ENCODE peak calls at places on chromosomes 16 and 17, in ten cellular contexts. V is uterus; Z is OCI-LY7; M is astrocyte of the cerebellum; F is choroid plexus epithelial cell; H is Peyer's patch; K is CD4-positive, alpha-beta T cell; U is neural crest cell; X is neural progenitor cell; D is AG04449. I is an unnamed sample.

GRCh38 chr16:83933885-83934683 is 19.0 kb upstream of the OSGIN1 start:
- DNase-seq in K (no peak), F (no peak), D (peak), X (no peak), V (no peak), Z (no peak), M (no peak), H (no peak), U (no peak), I (no peak)

GRCh38 chr17:69967910-69968411 is 107.1 kb upstream of the KCNJ16 start:
- DNase-seq in Z (no peak), F (peak), X (no peak), D (peak), K (no peak), H (no peak), V (no peak), M (peak), U (no peak), I (no peak)

GRCh38 chr16:12006637-12007036 is 30.1 kb downstream of the SNX29 start:
- DNase-seq in K (no peak), U (no peak), H (no peak), M (no peak), X (no peak), F (no peak), D (no peak), Z (no peak), V (no peak), I (no peak)

GRCh38 chr17:40862985-40863733 is 3.9 kb downstream of the KRT12 start:
- DNase-seq in H (no peak), U (peak), M (no peak), K (no peak), X (peak), D (no peak), V (no peak), F (peak), Z (peak), I (no peak)

GRCh38 chr17:39225974-39226683 is 384 bp upstream of the STAC2 start:
- DNase-seq in U (peak), Z (peak), F (peak), M (no peak), X (peak), H (no peak), K (peak), D (no peak), V (peak), I (no peak)

GRCh38 chr16:84957792-84958191 is 53.5 kb downstream of the ZDHHC7 start:
- DNase-seq in Z (no peak), D (no peak), H (no peak), U (no peak), K (no peak), V (no peak), X (no peak), F (no peak), M (no peak), I (no peak)

GRCh38 chr16:2019500-2019899 is at the start of gene NPW:
- DNase-seq in Z (peak), H (no peak), V (no peak), F (no peak), K (no peak), D (no peak), M (no peak), X (peak), U (no peak), I (no peak)

GRCh38 chr16:66717112-66717675 is 20.7 kb upstream of the CMTM4 start:
- DNase-seq in Z (peak), X (peak), H (peak), V (no peak), D (peak), U (peak), K (no peak), M (peak), F (peak), I (no peak)

GRCh38 chr17:47852113-47852949 is 1.4 kb upstream of the SP6 start:
- DNase-seq in Z (no peak), V (no peak), H (no peak), X (no peak), U (no peak), F (peak), K (no peak), D (no peak), M (no peak), I (no peak)

GRCh38 chr16:70579648-70580630 is 56.3 kb downstream of the SF3B3 start:
- DNase-seq in U (no peak), X (no peak), K (no peak), D (no peak), H (peak), V (peak), F (no peak), Z (no peak), M (no peak), I (no peak)

GRCh38 chr16:89922477-89922883 is 662 bp upstream of the TUBB3 start:
- DNase-seq in D (peak), V (peak), F (peak), X (peak), U (peak), H (peak), M (no peak), K (peak), Z (peak), I (no peak)

GRCh38 chr16:66458292-66458691 is 31.2 kb downstream of the BEAN1 start:
- DNase-seq in V (no peak), M (no peak), U (no peak), F (no peak), Z (no peak), D (no peak), K (no peak), X (no peak), H (no peak), I (no peak)

GRCh38 chr16:85329999-85330693 is 217.9 kb upstream of the CIBAR2 start:
- DNase-seq in M (no peak), D (no peak), K (no peak), V (no peak), U (no peak), F (no peak), X (peak), H (no peak), Z (peak), I (no peak)

GRCh38 chr17:65902165-65902564 is 289.8 kb downstream of the CEP112 start:
- DNase-seq in Z (no peak), F (no peak), H (no peak), V (no peak), X (no peak), U (no peak), M (no peak), K (no peak), D (no peak), I (no peak)

GRCh38 chr16:49855280-49855821 is 561 bp downstream of the ZNF423 start:
- DNase-seq in Z (peak), H (peak), K (peak), F (peak), M (peak), V (peak), D (no peak), U (peak), X (peak), I (peak)

GRCh38 chr17:6067060-6067459 is 3.1 kb upstream of the WSCD1 start:
- DNase-seq in X (no peak), Z (no peak), K (no peak), H (no peak), V (no peak), D (no peak), F (no peak), M (no peak), U (no peak), I (no peak)

GRCh38 chr16:84306564-84306963 is 11.9 kb downstream of the WFDC1 start:
- DNase-seq in Z (no peak), X (no peak), K (no peak), H (no peak), V (no peak), M (no peak), D (no peak), F (no peak), U (no peak), I (no peak)

GRCh38 chr17:5540321-5540720 is 44.0 kb downstream of the NLRP1 start:
- DNase-seq in V (no peak), Z (no peak), D (no peak), X (no peak), F (no peak), K (no peak), U (no peak), H (no peak), M (no peak), I (no peak)

GRCh38 chr16:35909351-35909954 is 2450.0 kb downstream of the TP53TG3F start:
- DNase-seq in H (no peak), Z (no peak), M (no peak), V (no peak), D (no peak), K (no peak), U (no peak), F (no peak), X (no peak), I (no peak)

GRCh38 chr17:81393684-81394376 is 1.4 kb upstream of the BAHCC1 start:
- DNase-seq in F (peak), X (peak), V (peak), U (peak), H (peak), M (peak), K (no peak), Z (peak), D (peak), I (peak)

GRCh38 chr16:81175325-81175891 is 63.1 kb upstream of the BCO1 start:
- DNase-seq in Z (no peak), H (no peak), M (peak), X (no peak), V (no peak), K (no peak), D (peak), U (no peak), F (peak), I (no peak)

GRCh38 chr17:45241315-45242011 is 19.8 kb downstream of the FMNL1 start:
- DNase-seq in Z (no peak), F (no peak), U (no peak), H (peak), K (no peak), X (peak), M (no peak), V (no peak), D (no peak), I (no peak)

GRCh38 chr17:62827722-62828498 is 19.8 kb upstream of the MARCHF10 start:
- DNase-seq in D (no peak), U (no peak), H (no peak), V (no peak), K (no peak), X (peak), M (no peak), F (peak), Z (no peak), I (no peak)

GRCh38 chr17:45910667-45911066 is 16.3 kb downstream of the MAPT start:
- DNase-seq in K (no peak), U (no peak), M (no peak), X (no peak), F (no peak), Z (no peak), H (no peak), V (no peak), D (no peak), I (no peak)

GRCh38 chr17:33603794-33604193 is 310.7 kb upstream of the ASIC2 start:
- DNase-seq in X (no peak), K (no peak), F (no peak), D (no peak), Z (no peak), H (no peak), U (no peak), M (no peak), V (no peak), I (no peak)

GRCh38 chr17:10192500-10192899 is 5.9 kb downstream of the GAS7 start:
- DNase-seq in U (no peak), Z (no peak), F (no peak), M (no peak), V (no peak), K (no peak), H (no peak), X (no peak), D (no peak), I (no peak)

GRCh38 chr17:46159686-46160085 is 33.5 kb downstream of the KANSL1 start:
- DNase-seq in H (no peak), Z (no peak), V (no peak), U (no peak), D (peak), F (peak), X (no peak), M (no peak), K (no peak), I (no peak)

GRCh38 chr16:56478228-56479049 is 27.1 kb downstream of the OGFOD1 start:
- DNase-seq in D (no peak), V (no peak), H (no peak), F (peak), U (no peak), M (no peak), X (no peak), K (no peak), Z (no peak), I (no peak)

GRCh38 chr16:20675488-20676267 is 21.8 kb downstream of the ACSM1 start:
- DNase-seq in K (no peak), Z (no peak), M (no peak), U (no peak), X (peak), V (peak), H (peak), D (no peak), F (peak), I (peak)

GRCh38 chr17:38591759-38592241 is 14.0 kb downstream of the SRCIN1 start:
- DNase-seq in Z (no peak), X (no peak), M (no peak), V (no peak), U (no peak), D (no peak), K (no peak), F (peak), H (no peak), I (no peak)

GRCh38 chr17:57544834-57545463 is 200.2 kb downstream of the CCDC182 start:
- DNase-seq in F (no peak), K (no peak), Z (no peak), D (no peak), H (no peak), U (no peak), V (no peak), M (no peak), X (no peak), I (no peak)

GRCh38 chr16:49281843-49282642 is 405 bp upstream of the CBLN1 start:
- DNase-seq in X (peak), M (no peak), Z (peak), K (no peak), U (peak), V (peak), F (peak), D (no peak), H (peak), I (no peak)

GRCh38 chr17:17387461-17388362 is 84.5 kb downstream of the NT5M start:
- DNase-seq in K (no peak), F (no peak), D (no peak), V (no peak), M (no peak), X (peak), H (peak), U (no peak), Z (peak), I (no peak)

GRCh38 chr16:49485663-49486062 is 112.1 kb downstream of the C16orf78 start:
- DNase-seq in Z (no peak), K (no peak), F (peak), M (no peak), U (no peak), H (no peak), D (no peak), V (no peak), X (no peak), I (no peak)

GRCh38 chr17:16929281-16929680 is 42.6 kb downstream of the TNFRSF13B start:
- DNase-seq in H (no peak), Z (no peak), M (no peak), U (no peak), V (no peak), K (no peak), F (no peak), D (no peak), X (no peak), I (no peak)

GRCh38 chr17:77036841-77037381 is 103.9 kb upstream of the SEC14L1 start:
- DNase-seq in D (no peak), M (no peak), K (no peak), Z (peak), F (no peak), X (no peak), V (no peak), H (no peak), U (no peak), I (no peak)
- TF ChIP-seq CTCF in D (no peak), M (peak), K (no peak), Z (peak), F (no peak), X (no peak), V (no peak), H (no peak), U (no peak), I (no peak)

GRCh38 chr17:59491353-59492090 is 73.9 kb upstream of the DHX40 start:
- DNase-seq in H (no peak), Z (no peak), U (no peak), F (peak), V (no peak), X (no peak), D (no peak), M (no peak), K (no peak), I (no peak)

GRCh38 chr17:59487161-59487873 is 78.1 kb upstream of the DHX40 start:
- DNase-seq in M (no peak), U (no peak), D (no peak), H (no peak), F (no peak), X (no peak), K (no peak), Z (no peak), V (no peak), I (no peak)

GRCh38 chr17:59488805-59489204 is 76.6 kb upstream of the DHX40 start:
- DNase-seq in V (no peak), X (no peak), M (no peak), U (no peak), D (no peak), H (no peak), K (no peak), Z (no peak), F (no peak), I (no peak)

GRCh38 chr17:59492091-59492451 is 73.3 kb upstream of the DHX40 start:
- DNase-seq in V (no peak), M (no peak), H (no peak), F (no peak), U (no peak), D (no peak), X (no peak), Z (no peak), K (no peak), I (no peak)

GRCh38 chr17:59490259-59490658 is 75.2 kb upstream of the DHX40 start:
- DNase-seq in M (no peak), K (no peak), F (peak), V (no peak), Z (no peak), X (no peak), U (no peak), H (no peak), D (no peak), I (no peak)
- TF ChIP-seq CTCF in M (no peak), K (no peak), F (no peak), V (no peak), Z (no peak), X (no peak), U (no peak), H (no peak), D (no peak), I (no peak)

DNA sequence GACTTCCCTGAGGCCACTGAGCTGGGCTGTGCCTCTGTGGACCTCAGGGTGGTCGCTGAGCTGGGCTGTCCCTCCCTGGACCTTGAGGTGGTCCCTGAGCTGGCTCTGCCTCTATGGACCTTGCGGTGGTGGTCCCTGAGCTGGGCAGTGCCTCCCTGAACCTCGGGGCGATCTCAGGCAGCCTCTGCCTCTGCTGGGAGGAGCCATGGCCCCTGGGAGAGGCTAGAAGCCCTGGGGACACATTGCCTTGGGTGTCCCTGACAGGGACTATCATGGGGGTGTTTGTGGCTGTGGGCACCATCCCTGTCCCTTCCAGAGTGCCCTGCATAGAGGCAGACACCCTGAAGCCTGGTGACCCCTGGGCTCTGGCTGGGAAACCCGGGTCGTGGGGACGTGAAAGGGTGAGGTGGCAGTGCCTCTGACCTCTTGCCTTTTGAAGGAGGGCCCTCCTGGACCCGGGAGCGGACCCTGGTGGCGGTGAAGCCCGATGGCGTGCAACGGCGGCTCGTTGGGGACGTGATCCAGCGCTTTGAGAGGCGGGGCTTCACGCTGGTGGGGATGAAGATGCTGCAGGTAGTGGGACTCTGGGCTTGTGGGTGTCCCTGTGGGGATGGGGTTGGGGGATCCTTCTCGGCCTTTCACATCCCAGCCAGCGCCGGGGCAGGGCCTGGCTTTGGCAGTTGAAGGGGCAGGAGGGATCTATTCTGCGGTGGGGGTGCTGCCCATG is 1.7 kb downstream of the NME4 start:
- DNase-seq in K (no peak), H (no peak), D (no peak), Z (no peak), F (no peak), X (peak), U (no peak), M (no peak), V (no peak), I (no peak)
- TF ChIP-seq CTCF in K (no peak), H (no peak), D (no peak), Z (no peak), F (no peak), X (no peak), U (no peak), M (no peak), V (no peak), I (no peak)

GRCh38 chr17:1647802-1648581 is 1.7 kb downstream of the RILP start:
- DNase-seq in Z (no peak), X (peak), D (no peak), V (no peak), F (no peak), U (no peak), H (no peak), M (no peak), K (no peak), I (no peak)
- TF ChIP-seq CTCF in Z (no peak), X (peak), D (peak), V (no peak), F (no peak), U (no peak), H (no peak), M (no peak), K (no peak), I (no peak)

GRCh38 chr17:7435676-7436555 is 681 bp downstream of the TMEM102 start:
- DNase-seq in Z (peak), F (no peak), H (peak), M (no peak), X (peak), D (no peak), U (no peak), K (peak), V (no peak), I (peak)
- TF ChIP-seq CTCF in Z (peak), F (no peak), H (peak), M (no peak), X (no peak), D (no peak), U (no peak), K (peak), V (no peak), I (peak)

GRCh38 chr17:50547736-50548083 is 736 bp downstream of the SPATA20 start:
- DNase-seq in K (no peak), U (no peak), Z (no peak), F (no peak), X (no peak), V (no peak), D (no peak), M (no peak), H (no peak), I (no peak)

GRCh38 chr17:50545306-50545705 is 1.7 kb upstream of the SPATA20 start:
- DNase-seq in F (no peak), X (no peak), Z (no peak), U (no peak), V (no peak), D (no peak), H (no peak), K (no peak), M (no peak), I (no peak)

GRCh38 chr17:50548831-50549230 is 1.9 kb downstream of the SPATA20 start:
- DNase-seq in X (no peak), H (no peak), Z (no peak), D (no peak), K (no peak), V (no peak), F (no peak), U (no peak), M (no peak), I (no peak)

GRCh38 chr17:50546701-50547034 is 306 bp upstream of the SPATA20 start:
- DNase-seq in K (no peak), U (no peak), F (no peak), H (no peak), V (no peak), Z (no peak), M (no peak), X (no peak), D (no peak), I (no peak)

GRCh38 chr17:50547035-50547735 is at the start of gene SPATA20:
- DNase-seq in U (peak), F (peak), K (peak), Z (peak), D (peak), H (peak), V (peak), M (peak), X (peak), I (peak)
- TF ChIP-seq CTCF in U (peak), F (peak), K (peak), Z (peak), D (peak), H (peak), V (peak), M (peak), X (peak), I (peak)

GRCh38 chr16:46918905-46919792 is 35.0 kb downstream of the GPT2 start:
- DNase-seq in K (no peak), Z (peak), H (no peak), U (peak), X (peak), V (no peak), F (no peak), M (no peak), D (no peak), I (no peak)
- TF ChIP-seq CTCF in K (no peak), Z (peak), H (no peak), U (peak), X (peak), V (no peak), F (no peak), M (no peak), D (no peak), I (no peak)